ENCODE peak calls at places on chromosomes 7 and 10, in seven cellular contexts. T is upper lobe of right lung, K is DND-41, H is WERI-Rb-1, N is RWPE2, F is AG09309, G is tibial nerve. Z is an unnamed sample.

GRCh38 chr10:128008521-128009250 is 101.8 kb downstream of the PTPRE start:
- DNase-seq in T (peak), K (no peak), F (no peak), H (no peak), G (no peak), N (no peak), Z (no peak)

GRCh38 chr10:60283397-60283796 is 106.3 kb downstream of the ANK3 start:
- DNase-seq in K (no peak), H (no peak), G (no peak), T (no peak), N (no peak), F (no peak), Z (no peak)

GRCh38 chr7:10824154-10824553 is 149.5 kb upstream of the PHF14 start:
- DNase-seq in N (no peak), H (no peak), T (no peak), K (no peak), F (no peak), G (no peak), Z (no peak)

GRCh38 chr10:23192396-23192740 is 256 bp downstream of the PTF1A start:
- DNase-seq in G (no peak), T (no peak), F (no peak), K (no peak), N (no peak), H (no peak), Z (no peak)

GRCh38 chr7:47568569-47568968 is 13.3 kb downstream of the TNS3 start:
- DNase-seq in H (no peak), K (no peak), N (no peak), F (no peak), T (no peak), G (peak), Z (no peak)

GRCh38 chr10:99279626-99280111 is 44.0 kb upstream of the HPSE2 start:
- DNase-seq in H (no peak), K (no peak), G (no peak), N (no peak), F (no peak), T (no peak), Z (no peak)

GRCh38 chr10:99497343-99498025 is 35.3 kb upstream of the NKX2-3 start:
- DNase-seq in T (no peak), H (no peak), G (no peak), N (no peak), K (no peak), F (no peak), Z (no peak)

GRCh38 chr7:140544278-140544896 is 65.1 kb upstream of the MKRN1 start:
- DNase-seq in F (no peak), G (no peak), K (no peak), T (no peak), N (no peak), H (no peak), Z (no peak)

GRCh38 chr7:74606101-74606908 is 51.2 kb upstream of the GTF2I start:
- DNase-seq in K (peak), F (no peak), N (no peak), G (no peak), H (peak), T (peak), Z (peak)

GRCh38 chr7:94149776-94150545 is 145.8 kb upstream of the BET1 start:
- DNase-seq in H (no peak), K (no peak), N (no peak), G (no peak), T (no peak), F (no peak), Z (no peak)

GRCh38 chr7:135273581-135273980 is 39.9 kb downstream of the STRA8 start:
- DNase-seq in K (no peak), T (no peak), H (no peak), F (no peak), N (no peak), G (no peak), Z (no peak)
- TF ChIP-seq CTCF in K (no peak), T (no peak), H (no peak), F (no peak), N (no peak), G (no peak), Z (no peak)

GRCh38 chr7:77415822-77416620 is at the start of gene GSAP:
- DNase-seq in G (no peak), N (peak), T (peak), K (no peak), F (no peak), H (peak), Z (peak)
- TF ChIP-seq CTCF in G (peak), N (peak), T (no peak), K (no peak), F (no peak), H (no peak), Z (no peak)

DNA sequence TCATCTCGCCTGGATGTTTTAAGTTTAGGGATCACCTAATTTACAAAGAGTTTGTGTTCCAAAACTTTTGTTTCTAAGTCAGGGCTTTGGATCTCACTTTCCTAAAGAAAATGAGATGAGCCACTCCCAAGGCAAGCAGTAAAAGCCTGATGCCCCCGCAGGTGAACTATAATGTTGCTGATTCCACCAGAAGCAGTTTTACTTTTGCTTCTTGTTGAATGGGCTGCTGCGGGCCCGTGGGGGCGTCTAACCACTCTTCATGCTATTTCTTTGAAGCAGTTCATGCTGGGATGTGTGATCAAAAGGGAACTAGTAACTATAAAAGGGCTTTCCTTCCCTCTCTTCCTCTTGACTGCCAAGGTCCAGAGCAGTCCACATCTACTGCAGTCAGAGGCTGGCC is 118.7 kb upstream of the NEBL start:
- DNase-seq in F (no peak), K (no peak), N (no peak), T (no peak), G (no peak), H (no peak), Z (no peak)
- TF ChIP-seq CTCF in F (no peak), K (no peak), N (no peak), T (no peak), G (no peak), H (no peak), Z (no peak)

DNA sequence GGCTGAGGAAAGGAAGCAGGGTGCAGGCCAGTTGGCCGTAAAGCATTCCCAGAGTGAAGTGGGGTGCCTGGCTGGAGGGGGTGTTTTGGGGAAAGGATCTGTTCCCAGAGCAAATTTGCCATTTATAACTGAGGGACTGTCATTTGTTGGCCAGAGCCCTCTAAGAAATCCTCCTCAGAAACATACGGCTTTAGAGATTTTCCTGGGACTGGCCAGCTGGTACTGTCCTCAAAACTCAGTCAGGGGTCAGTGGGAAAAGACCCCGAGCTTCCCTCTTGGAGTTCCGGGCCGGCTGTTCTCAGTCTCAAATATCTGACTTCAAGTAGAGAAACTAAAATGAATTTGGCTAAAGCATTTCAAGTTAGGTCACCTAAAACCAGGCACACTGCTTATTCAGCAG is 55.9 kb downstream of the ETV1 start:
- DNase-seq in N (no peak), F (no peak), T (no peak), K (no peak), H (no peak), G (no peak), Z (no peak)
- TF ChIP-seq CTCF in N (no peak), F (no peak), T (no peak), K (no peak), H (no peak), G (no peak), Z (no peak)

GRCh38 chr7:79897166-79897565 is 237.5 kb upstream of the GNAI1 start:
- DNase-seq in T (no peak), K (no peak), H (no peak), N (no peak), F (no peak), G (no peak), Z (no peak)
- TF ChIP-seq CTCF in T (no peak), K (no peak), H (no peak), N (no peak), F (no peak), G (no peak), Z (no peak)

GRCh38 chr7:78090616-78091015 is 292.0 kb downstream of the PHTF2 start:
- DNase-seq in H (no peak), T (no peak), G (no peak), K (no peak), N (no peak), F (no peak), Z (no peak)
- TF ChIP-seq CTCF in H (peak), T (no peak), G (no peak), K (no peak), N (no peak), F (peak), Z (no peak)

GRCh38 chr10:44242826-44243225 is 142.1 kb downstream of the CXCL12 start:
- DNase-seq in H (no peak), K (no peak), G (no peak), F (no peak), T (no peak), N (no peak), Z (no peak)
- TF ChIP-seq CTCF in H (no peak), K (no peak), G (no peak), F (no peak), T (no peak), N (no peak), Z (no peak)